ENCODE peak calls at places on chromosomes 11 and 22, in six cellular contexts. I, S, U, C, K and V are unnamed samples.
A peak's percentile ranks its signal among the peaks of the same experiment; 100 is the strongest.

GRCh38 chr22:45966892-45967365 is 10.0 kb downstream of the WNT7B start:
- DNase-seq in I (no peak), S (no peak), U (no peak), C (no peak), K (no peak), V (no peak)

GRCh38 chr22:17903564-17904295 is 120.6 kb downstream of the MICAL3 start:
- DNase-seq in K (no peak), C (no peak), I (no peak), S (peak; percentile 48), U (no peak), V (peak; percentile 71)

GRCh38 chr11:130178441-130178971 is 18.9 kb downstream of the ST14 start:
- DNase-seq in K (no peak), C (no peak), I (no peak), U (no peak), S (no peak), V (no peak)

GRCh38 chr11:77144196-77144853 is 16.3 kb downstream of the MYO7A start:
- DNase-seq in U (no peak), K (no peak), C (no peak), S (no peak), I (no peak), V (no peak)

GRCh38 chr11:37343279-37343678 is 745.2 kb upstream of the RAG2 start:
- DNase-seq in I (no peak), S (no peak), C (no peak), K (no peak), U (no peak), V (no peak)

GRCh38 chr11:106581399-106581798 is 436.9 kb downstream of the GUCY1A2 start:
- DNase-seq in I (no peak), K (no peak), C (no peak), S (no peak), U (no peak), V (no peak)

GRCh38 chr11:102940714-102941588 is 14.6 kb downstream of the MMP13 start:
- DNase-seq in S (no peak), C (peak; percentile 76), K (no peak), U (peak; percentile 67), I (peak; percentile 59), V (peak; percentile 77)

GRCh38 chr11:6561288-6561687 is 42.1 kb downstream of the RRP8 start:
- DNase-seq in S (no peak), K (no peak), U (no peak), C (no peak), I (no peak), V (no peak)

GRCh38 chr11:71144010-71144409 is 108.4 kb downstream of the SHANK2 start:
- DNase-seq in K (no peak), U (no peak), S (no peak), C (no peak), I (no peak), V (no peak)

GRCh38 chr22:23293720-23294119 is 113.4 kb downstream of the BCR start:
- DNase-seq in K (no peak), S (no peak), U (no peak), C (no peak), I (no peak), V (no peak)

GRCh38 chr22:46147061-46147460 is 3.3 kb upstream of the PPARA start:
- DNase-seq in K (no peak), C (no peak), U (no peak), I (no peak), S (no peak), V (no peak)